ENCODE peak calls at places on chromosomes 7 and 10, in six cellular contexts. K is anterior cingulate cortex, L is iPS-NIHi11, O is NCI-H1092, D is PC-9, V is Calu3. J is an unnamed sample.

GRCh38 chr10:6956562-6956961 is 376.5 kb upstream of the PRKCQ start:
- DNase-seq in K (no peak), V (no peak), O (no peak), D (no peak), L (no peak), J (no peak)

GRCh38 chr10:86953747-86954680 is 3.4 kb downstream of the MMRN2 start:
- DNase-seq in L (peak), V (no peak), D (no peak), O (no peak), K (no peak), J (no peak)

GRCh38 chr7:43148161-43148731 is 35.8 kb downstream of the HECW1 start:
- DNase-seq in O (no peak), V (no peak), D (no peak), K (no peak), L (no peak), J (no peak)

GRCh38 chr10:103793920-103794883 is 61.2 kb downstream of the SH3PXD2A start:
- DNase-seq in O (peak), V (peak), D (peak), K (no peak), L (no peak), J (no peak)

GRCh38 chr7:5635461-5636445 is 145.7 kb downstream of the RNF216 start:
- DNase-seq in V (no peak), O (peak), D (no peak), K (no peak), L (no peak), J (no peak)

GRCh38 chr7:22351878-22352277 is 5.1 kb downstream of the RAPGEF5 start:
- DNase-seq in K (no peak), V (no peak), L (no peak), O (no peak), D (no peak), J (no peak)

GRCh38 chr10:3469639-3470020 is 297.0 kb upstream of the PITRM1 start:
- DNase-seq in L (no peak), D (no peak), K (no peak), O (no peak), V (no peak), J (no peak)

GRCh38 chr7:78642751-78643150 is 810.7 kb downstream of the MAGI2 start:
- DNase-seq in K (no peak), D (no peak), L (no peak), O (no peak), V (no peak), J (no peak)

GRCh38 chr10:30804478-30805055 is 175.0 kb upstream of the LYZL2 start:
- DNase-seq in O (no peak), D (no peak), V (no peak), K (no peak), L (no peak), J (no peak)

GRCh38 chr10:12308102-12308501 is 41.2 kb upstream of the CAMK1D start:
- DNase-seq in L (no peak), O (no peak), D (no peak), V (no peak), K (no peak), J (no peak)

GRCh38 chr7:40186586-40186985 is 51.8 kb downstream of the SUGCT start:
- DNase-seq in K (no peak), O (no peak), L (peak), V (no peak), D (no peak), J (no peak)

GRCh38 chr7:73742338-73742752 is 3.7 kb upstream of the ABHD11 start:
- DNase-seq in L (peak), D (peak), O (no peak), V (peak), K (no peak), J (no peak)